ENCODE peak calls at places on chromosomes 12 and 14, in ten cellular contexts. Z is ovary; X is Karpas-422; D is CD8-positive, alpha-beta T cell; Q is Panc1; J is pancreas; U is GM23248; C is thoracic aorta; T is breast epithelium; I is CD8-positive, alpha-beta memory T cell. W is an unnamed sample.

GRCh38 chr12:119375619-119376018 is 41.1 kb downstream of the CCDC60 start:
- DNase-seq in D (no peak), J (no peak), I (no peak), Z (no peak), C (no peak), Q (no peak), X (no peak), U (no peak), T (no peak), W (no peak)

GRCh38 chr14:81529391-81529790 is 4.3 kb downstream of the SEL1L start:
- DNase-seq in U (peak; percentile 61), I (no peak), J (no peak), T (no peak), Z (no peak), C (no peak), D (no peak), Q (no peak), X (no peak), W (no peak)

GRCh38 chr12:642633-643477 is 20.4 kb downstream of the NINJ2 start:
- DNase-seq in D (peak; percentile 71), U (peak; percentile 80), I (peak; percentile 73), T (no peak), Z (peak; percentile 77), C (no peak), X (peak; percentile 88), Q (no peak), J (peak; percentile 88), W (peak; percentile 32)

GRCh38 chr14:84750763-84751554 is 779.0 kb upstream of the FLRT2 start:
- DNase-seq in I (no peak), X (no peak), T (no peak), U (no peak), D (no peak), Q (no peak), C (no peak), Z (no peak), J (no peak), W (no peak)

GRCh38 chr12:15268927-15269552 is 47.8 kb upstream of the RERG start:
- DNase-seq in D (no peak), I (no peak), X (peak; percentile 83), T (no peak), Q (peak; percentile 22), U (peak; percentile 72), C (no peak), Z (peak; percentile 50), J (no peak), W (peak; percentile 14)

GRCh38 chr12:53174881-53175491 is 5.5 kb upstream of the ZNF740 start:
- DNase-seq in C (no peak), D (no peak), I (no peak), U (peak; percentile 67), Z (no peak), T (peak; percentile 54), Q (no peak), X (peak; percentile 57), J (no peak), W (no peak)

GRCh38 chr12:108337235-108338223 is 1.6 kb downstream of the CMKLR1 start:
- DNase-seq in Z (no peak), I (no peak), Q (peak; percentile 12), C (no peak), U (peak; percentile 63), X (peak; percentile 68), T (no peak), D (no peak), J (no peak), W (peak; percentile 4)

GRCh38 chr12:3293013-3293412 is 198.0 kb upstream of the PRMT8 start:
- DNase-seq in T (no peak), C (no peak), Q (no peak), X (no peak), I (no peak), Z (no peak), J (no peak), D (no peak), U (no peak), W (no peak)

GRCh38 chr12:70283232-70283631 is 40.0 kb downstream of the CNOT2 start:
- DNase-seq in J (no peak), T (no peak), Z (no peak), Q (no peak), U (no peak), D (no peak), I (no peak), X (no peak), C (no peak), W (no peak)

GRCh38 chr12:70292017-70292776 is 49.0 kb downstream of the CNOT2 start:
- DNase-seq in C (no peak), Z (no peak), I (no peak), X (no peak), U (no peak), Q (no peak), D (no peak), J (no peak), T (no peak), W (no peak)

GRCh38 chr12:70290126-70290525 is 46.9 kb downstream of the CNOT2 start:
- DNase-seq in X (no peak), D (no peak), T (no peak), U (no peak), Z (no peak), I (no peak), Q (no peak), J (no peak), C (no peak), W (no peak)

DNA sequence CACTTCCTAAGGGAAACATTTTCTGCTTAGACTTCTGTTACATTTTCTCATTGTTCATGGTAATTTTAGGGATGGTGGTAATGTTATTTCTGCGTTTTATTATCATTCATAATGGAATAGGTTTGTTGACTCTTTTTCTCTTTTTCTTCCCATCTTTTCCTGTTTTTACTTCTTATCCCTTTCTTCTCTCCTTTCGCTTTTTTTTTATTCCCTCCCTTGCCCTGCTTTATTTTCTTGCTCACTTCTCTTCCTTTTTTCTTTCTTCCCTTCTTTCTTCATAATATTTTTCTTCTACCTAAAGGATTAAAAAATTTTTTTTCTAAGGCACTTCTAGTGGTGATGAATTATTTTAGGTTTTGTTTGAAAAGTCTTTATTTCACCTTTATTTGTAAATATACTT is 45.6 kb downstream of the CNOT2 start:
- DNase-seq in I (no peak), D (no peak), Q (no peak), C (no peak), Z (no peak), X (no peak), J (no peak), U (no peak), T (no peak), W (no peak)
- H3K27ac ChIP-seq in I (no peak overlapping the region), D (no peak overlapping the region), Q (no peak overlapping the region), C (no peak overlapping the region), Z (no peak overlapping the region), X (no peak overlapping the region), J (no peak overlapping the region), U (no peak overlapping the region), T (no peak overlapping the region), W (no peak overlapping the region)

DNA sequence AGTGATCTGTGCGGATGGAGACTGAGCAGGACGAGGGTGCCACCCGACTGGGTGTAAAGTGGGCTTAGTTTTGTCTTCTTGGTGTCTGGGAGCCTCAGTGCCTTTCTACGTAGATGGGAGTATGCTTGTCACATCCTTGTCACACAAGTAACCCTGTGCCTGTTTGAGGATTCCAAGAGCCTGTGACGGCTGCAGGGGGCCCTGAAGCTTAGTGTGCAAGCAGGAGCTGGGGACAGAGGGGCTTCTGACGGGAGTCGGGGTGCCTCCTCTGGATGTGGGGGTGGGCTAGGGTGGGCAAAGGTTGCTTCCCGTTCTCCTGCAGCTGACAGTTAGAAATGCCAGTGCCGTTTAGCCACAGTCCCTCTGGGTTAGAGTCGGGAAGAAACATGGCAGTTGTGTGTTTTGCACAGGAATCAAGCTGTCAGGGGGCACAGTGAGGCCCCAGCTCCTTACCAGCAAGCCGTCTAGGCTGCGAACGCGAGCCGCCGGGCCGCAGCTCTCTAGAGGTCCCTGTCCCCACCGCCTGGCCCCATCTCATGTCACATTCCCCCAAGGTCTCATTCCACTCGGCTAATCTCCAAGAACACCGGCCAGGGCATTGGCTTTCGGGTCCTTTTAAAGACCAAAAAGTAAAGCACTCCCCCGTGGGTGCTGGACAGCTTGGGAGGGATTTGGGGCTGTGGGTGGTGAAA is 7.0 kb downstream of the RTL1 start:
- DNase-seq in I (no peak), C (no peak), T (peak; percentile 28), Z (peak; percentile 16), X (no peak), U (no peak), D (no peak), J (peak; percentile 52), Q (no peak), W (no peak)
- H3K36me3 ChIP-seq in I (no peaks in the 10 kb centered on the region), C (no peaks in the 10 kb centered on the region), T (no peaks in the 10 kb centered on the region), Z (no peaks in the 10 kb centered on the region), X (no peaks in the 10 kb centered on the region), U (peaks cover 16% of the 10 kb centered on the region), D (no peaks in the 10 kb centered on the region), J (no peaks in the 10 kb centered on the region), Q (no peaks in the 10 kb centered on the region), W (peaks cover 29% of the 10 kb centered on the region)

DNA sequence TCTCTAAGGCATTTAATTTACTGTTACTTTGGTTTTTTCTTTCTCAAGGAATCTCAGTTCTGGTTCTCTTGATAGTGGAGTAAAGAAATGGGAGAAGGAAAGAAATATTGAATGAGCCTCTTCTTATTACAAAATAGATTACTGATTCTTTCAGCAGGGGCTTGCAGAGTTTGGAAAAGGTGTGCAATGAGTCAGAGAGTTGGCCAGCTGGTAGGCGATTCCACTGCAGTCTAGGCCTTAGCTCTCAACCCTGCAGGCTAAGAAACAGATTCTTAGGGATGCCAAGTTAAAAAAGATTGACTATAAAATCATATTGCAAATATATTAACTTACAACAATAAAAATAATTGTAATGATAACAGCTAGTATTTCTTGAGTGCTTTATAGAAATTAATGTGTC is 25.8 kb downstream of the NR1H4 start:
- DNase-seq in J (no peak), Z (no peak), X (no peak), T (no peak), D (no peak), C (no peak), U (no peak), Q (no peak), I (no peak), W (no peak)
- H3K4me1 ChIP-seq in J (no peaks in the 10 kb centered on the region), Z (peaks cover 8% of the 10 kb centered on the region), X (no peaks in the 10 kb centered on the region), T (no peaks in the 10 kb centered on the region), D (no peaks in the 10 kb centered on the region), C (no peaks in the 10 kb centered on the region), U (no peaks in the 10 kb centered on the region), Q (no peaks in the 10 kb centered on the region), I (no peaks in the 10 kb centered on the region), W (no peaks in the 10 kb centered on the region)

GRCh38 chr14:60622210-60622919 is 26.9 kb downstream of the SIX1 start:
- DNase-seq in U (peak; percentile 37), T (no peak), X (no peak), I (no peak), Q (no peak), C (no peak), J (no peak), D (no peak), Z (no peak), W (no peak)

GRCh38 chr14:60618200-60618599 is 31.1 kb downstream of the SIX1 start:
- DNase-seq in I (no peak), U (no peak), Z (no peak), X (no peak), T (no peak), D (no peak), C (no peak), J (no peak), Q (no peak), W (no peak)

GRCh38 chr14:60621386-60621785 is 27.9 kb downstream of the SIX1 start:
- DNase-seq in Q (no peak), C (no peak), Z (no peak), T (no peak), J (no peak), D (no peak), X (no peak), I (no peak), U (no peak), W (no peak)

DNA sequence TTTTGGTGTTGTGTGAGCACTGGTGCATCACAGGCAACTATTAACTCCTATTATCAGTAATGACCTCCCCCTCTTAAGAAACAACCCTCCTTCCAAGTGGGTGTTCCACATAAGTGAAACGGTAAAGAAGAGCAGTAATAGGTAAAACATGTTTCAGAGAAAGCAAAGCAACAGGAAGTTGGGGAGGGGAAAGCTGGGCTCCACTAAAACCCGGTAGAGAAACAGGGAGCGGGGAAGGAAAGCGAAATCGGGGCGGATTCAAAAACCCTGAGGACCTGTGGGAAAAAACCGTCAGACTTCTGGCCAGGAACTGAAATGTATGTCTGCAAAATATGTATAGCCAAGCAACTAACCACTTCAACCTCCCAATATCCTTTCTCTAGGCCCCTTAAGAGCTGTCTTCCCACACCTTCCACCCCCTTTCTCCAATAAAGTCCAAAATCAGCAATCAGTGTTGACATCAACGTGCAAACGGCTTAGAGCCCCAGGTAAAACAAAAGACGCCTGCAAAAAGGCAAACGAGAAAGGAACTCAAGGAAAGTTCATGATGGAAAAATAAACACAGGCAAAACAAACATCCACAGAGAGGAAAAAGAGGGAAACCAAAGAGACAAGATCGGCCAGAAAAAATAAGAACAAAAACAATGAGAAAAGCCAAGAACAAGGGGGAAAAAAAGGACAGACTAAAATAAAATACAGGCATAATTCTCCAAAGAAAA is 32.8 kb downstream of the SIX1 start:
- DNase-seq in Z (no peak), C (no peak), U (no peak), I (no peak), D (no peak), T (no peak), X (no peak), Q (no peak), J (no peak), W (peak; percentile 10)
- H3K27ac ChIP-seq in Z (no peak overlapping the region), C (no peak overlapping the region), U (no peak overlapping the region), I (no peak overlapping the region), D (no peak overlapping the region), T (peak overlapping the region; percentile 13), X (no peak overlapping the region), Q (peak overlapping the region; percentile 48), J (no peak overlapping the region), W (no peak overlapping the region)